ENCODE peak calls at places on chromosomes 5 and 9, in five cellular contexts. One of them, this sample, is unnamed.
A peak's percentile ranks its signal among the peaks of the same experiment; 100 is the strongest.

GRCh38 chr9:126395439-126396212 is 69.0 kb downstream of the MVB12B start:
- DNase-seq in GM20000: no peak
- DNase-seq in NCI-H2081: no peak
- DNase-seq in lung microvascular endothelial cell: peak; percentile 61
- DNase-seq in activated T-cell treated with anti-CD3 and anti-CD28 coated beads, Interleukin-2, amount 50 U/mL, for 4 hours: no peak
- DNase-seq in this sample: peak; percentile 36

GRCh38 chr5:110686264-110686663 is 40.2 kb downstream of the TMEM232 start:
- DNase-seq in GM20000: no peak
- DNase-seq in NCI-H2081: no peak
- DNase-seq in lung microvascular endothelial cell: no peak
- DNase-seq in activated T-cell treated with anti-CD3 and anti-CD28 coated beads, Interleukin-2, amount 50 U/mL, for 4 hours: no peak
- DNase-seq in this sample: no peak

GRCh38 chr5:11758321-11758720 is 145.9 kb downstream of the CTNND2 start:
- DNase-seq in GM20000: no peak
- DNase-seq in NCI-H2081: no peak
- DNase-seq in lung microvascular endothelial cell: no peak
- DNase-seq in activated T-cell treated with anti-CD3 and anti-CD28 coated beads, Interleukin-2, amount 50 U/mL, for 4 hours: no peak
- DNase-seq in this sample: no peak

GRCh38 chr9:115164511-115164974 is 46.6 kb upstream of the TNC start:
- DNase-seq in GM20000: no peak
- DNase-seq in NCI-H2081: peak; percentile 13
- DNase-seq in lung microvascular endothelial cell: no peak
- DNase-seq in activated T-cell treated with anti-CD3 and anti-CD28 coated beads, Interleukin-2, amount 50 U/mL, for 4 hours: no peak
- DNase-seq in this sample: no peak

GRCh38 chr9:78562021-78562420 is 265.1 kb downstream of the PSAT1 start:
- DNase-seq in GM20000: no peak
- DNase-seq in NCI-H2081: no peak
- DNase-seq in lung microvascular endothelial cell: no peak
- DNase-seq in activated T-cell treated with anti-CD3 and anti-CD28 coated beads, Interleukin-2, amount 50 U/mL, for 4 hours: no peak
- DNase-seq in this sample: no peak

GRCh38 chr5:36690041-36690941 is 83.9 kb downstream of the SLC1A3 start:
- DNase-seq in GM20000: peak; percentile 92
- DNase-seq in NCI-H2081: peak; percentile 90
- DNase-seq in lung microvascular endothelial cell: peak; percentile 45
- DNase-seq in activated T-cell treated with anti-CD3 and anti-CD28 coated beads, Interleukin-2, amount 50 U/mL, for 4 hours: peak; percentile 52
- DNase-seq in this sample: peak; percentile 67

GRCh38 chr9:126630458-126631237 is 16.9 kb downstream of the LMX1B start:
- DNase-seq in GM20000: no peak
- DNase-seq in NCI-H2081: no peak
- DNase-seq in lung microvascular endothelial cell: no peak
- DNase-seq in activated T-cell treated with anti-CD3 and anti-CD28 coated beads, Interleukin-2, amount 50 U/mL, for 4 hours: no peak
- DNase-seq in this sample: no peak

GRCh38 chr9:88476491-88477271 is 58.3 kb upstream of the NXNL2 start:
- DNase-seq in GM20000: no peak
- DNase-seq in NCI-H2081: peak; percentile 17
- DNase-seq in lung microvascular endothelial cell: no peak
- DNase-seq in activated T-cell treated with anti-CD3 and anti-CD28 coated beads, Interleukin-2, amount 50 U/mL, for 4 hours: no peak
- DNase-seq in this sample: no peak

GRCh38 chr5:36878421-36879088 is 2.0 kb downstream of the NIPBL start:
- DNase-seq in GM20000: peak; percentile 3
- DNase-seq in NCI-H2081: peak; percentile 83
- DNase-seq in lung microvascular endothelial cell: peak; percentile 43
- DNase-seq in activated T-cell treated with anti-CD3 and anti-CD28 coated beads, Interleukin-2, amount 50 U/mL, for 4 hours: no peak
- DNase-seq in this sample: peak; percentile 16

GRCh38 chr5:149215478-149216042 is 56.1 kb upstream of the AFAP1L1 start:
- DNase-seq in GM20000: no peak
- DNase-seq in NCI-H2081: no peak
- DNase-seq in lung microvascular endothelial cell: peak; percentile 89
- DNase-seq in activated T-cell treated with anti-CD3 and anti-CD28 coated beads, Interleukin-2, amount 50 U/mL, for 4 hours: no peak
- DNase-seq in this sample: no peak

GRCh38 chr5:102858221-102858620 is 103.1 kb downstream of the PAM start:
- DNase-seq in GM20000: no peak
- DNase-seq in NCI-H2081: no peak
- DNase-seq in lung microvascular endothelial cell: no peak
- DNase-seq in activated T-cell treated with anti-CD3 and anti-CD28 coated beads, Interleukin-2, amount 50 U/mL, for 4 hours: no peak
- DNase-seq in this sample: no peak

GRCh38 chr5:80213467-80213866 is 42.4 kb downstream of the SERINC5 start:
- DNase-seq in GM20000: no peak
- DNase-seq in NCI-H2081: no peak
- DNase-seq in lung microvascular endothelial cell: peak; percentile 10
- DNase-seq in activated T-cell treated with anti-CD3 and anti-CD28 coated beads, Interleukin-2, amount 50 U/mL, for 4 hours: no peak
- DNase-seq in this sample: no peak

GRCh38 chr9:36543916-36544315 is 28.8 kb upstream of the MELK start:
- DNase-seq in GM20000: no peak
- DNase-seq in NCI-H2081: no peak
- DNase-seq in lung microvascular endothelial cell: no peak
- DNase-seq in activated T-cell treated with anti-CD3 and anti-CD28 coated beads, Interleukin-2, amount 50 U/mL, for 4 hours: no peak
- DNase-seq in this sample: no peak

GRCh38 chr9:122053951-122054350 is 39.2 kb downstream of the TTLL11 start:
- DNase-seq in GM20000: no peak
- DNase-seq in NCI-H2081: no peak
- DNase-seq in lung microvascular endothelial cell: no peak
- DNase-seq in activated T-cell treated with anti-CD3 and anti-CD28 coated beads, Interleukin-2, amount 50 U/mL, for 4 hours: no peak
- DNase-seq in this sample: no peak

GRCh38 chr5:115450741-115451140 is 93.8 kb downstream of the FEM1C start:
- DNase-seq in GM20000: peak; percentile 18
- DNase-seq in NCI-H2081: no peak
- DNase-seq in lung microvascular endothelial cell: peak; percentile 58
- DNase-seq in activated T-cell treated with anti-CD3 and anti-CD28 coated beads, Interleukin-2, amount 50 U/mL, for 4 hours: no peak
- DNase-seq in this sample: peak; percentile 44

GRCh38 chr5:491119-491855 is 33.0 kb downstream of the SLC9A3 start:
- DNase-seq in GM20000: no peak
- DNase-seq in NCI-H2081: no peak
- DNase-seq in lung microvascular endothelial cell: no peak
- DNase-seq in activated T-cell treated with anti-CD3 and anti-CD28 coated beads, Interleukin-2, amount 50 U/mL, for 4 hours: no peak
- DNase-seq in this sample: no peak

GRCh38 chr9:126127591-126127990 is 199.0 kb upstream of the MVB12B start:
- DNase-seq in GM20000: no peak
- DNase-seq in NCI-H2081: no peak
- DNase-seq in lung microvascular endothelial cell: no peak
- DNase-seq in activated T-cell treated with anti-CD3 and anti-CD28 coated beads, Interleukin-2, amount 50 U/mL, for 4 hours: no peak
- DNase-seq in this sample: no peak

GRCh38 chr9:130495067-130495466 is 50.3 kb downstream of the ASS1 start:
- DNase-seq in GM20000: no peak
- DNase-seq in NCI-H2081: no peak
- DNase-seq in lung microvascular endothelial cell: no peak
- DNase-seq in activated T-cell treated with anti-CD3 and anti-CD28 coated beads, Interleukin-2, amount 50 U/mL, for 4 hours: no peak
- DNase-seq in this sample: no peak

This sample was measured in small intestine.